ENCODE peak calls at places on chromosomes 6 and 20, in eight cellular contexts. P is adrenal gland, T is heart left ventricle, X is A549, R is spleen, L is stomach, O is GM12878, Q is esophagus squamous epithelium. A is an unnamed sample.

GRCh38 chr6:22444335-22444734 is 125.0 kb upstream of the HDGFL1 start:
- DNase-seq in P (no peak), T (no peak), X (no peak), R (no peak), L (no peak), O (no peak), Q (no peak), A (no peak)

GRCh38 chr6:16493802-16494201 is 255.4 kb downstream of the GMPR start:
- DNase-seq in P (no peak), T (no peak), X (no peak), R (no peak), L (no peak), O (no peak), Q (no peak), A (no peak)

GRCh38 chr6:52531396-52531795 is 45.5 kb downstream of the TRAM2 start:
- DNase-seq in P (no peak), T (no peak), X (no peak), R (no peak), L (no peak), O (no peak), Q (no peak), A (no peak)

GRCh38 chr6:145368075-145368474 is 367.2 kb downstream of the EPM2A start:
- DNase-seq in P (no peak), T (no peak), X (no peak), R (no peak), L (no peak), O (no peak), Q (no peak), A (no peak)

GRCh38 chr6:139982652-139983051 is 608.2 kb upstream of the CITED2 start:
- DNase-seq in P (no peak), T (no peak), X (no peak), R (no peak), L (no peak), O (no peak), Q (no peak), A (no peak)

GRCh38 chr6:74631558-74631957 is 574.3 kb downstream of the COL12A1 start:
- DNase-seq in P (no peak), T (no peak), X (peak), R (no peak), L (no peak), O (no peak), Q (no peak), A (peak)

GRCh38 chr6:3517350-3517749 is 60.5 kb upstream of the SLC22A23 start:
- DNase-seq in P (no peak), T (no peak), X (peak), R (no peak), L (no peak), O (no peak), Q (no peak), A (no peak)

GRCh38 chr6:149200282-149200936 is 117.1 kb upstream of the TAB2 start:
- DNase-seq in P (peak), T (no peak), X (no peak), R (no peak), L (no peak), O (no peak), Q (no peak), A (no peak)

GRCh38 chr20:63005240-63005861 is 1.4 kb downstream of the BHLHE23 start:
- DNase-seq in P (no peak), T (no peak), X (no peak), R (no peak), L (no peak), O (no peak), Q (no peak), A (no peak)

GRCh38 chr20:48329676-48330644 is 497.8 kb downstream of the PREX1 start:
- DNase-seq in P (no peak), T (no peak), X (peak), R (no peak), L (no peak), O (no peak), Q (no peak), A (no peak)

GRCh38 chr6:46357591-46357990 is 133.7 kb downstream of the RCAN2 start:
- DNase-seq in P (no peak), T (no peak), X (no peak), R (no peak), L (no peak), O (no peak), Q (no peak), A (no peak)

GRCh38 chr20:54515788-54516324 is 40.5 kb downstream of the DOK5 start:
- DNase-seq in P (no peak), T (no peak), X (no peak), R (no peak), L (no peak), O (no peak), Q (no peak), A (no peak)

GRCh38 chr6:49607391-49607982 is 29.2 kb downstream of the RHAG start:
- DNase-seq in P (no peak), T (no peak), X (no peak), R (no peak), L (no peak), O (no peak), Q (no peak), A (no peak)

GRCh38 chr6:148835920-148836441 is 89.2 kb downstream of the UST start:
- DNase-seq in P (no peak), T (no peak), X (no peak), R (no peak), L (no peak), O (no peak), Q (no peak), A (no peak)

GRCh38 chr20:41149679-41150131 is 12.4 kb downstream of the PLCG1 start:
- DNase-seq in P (peak), T (no peak), X (peak), R (no peak), L (no peak), O (no peak), Q (no peak), A (peak)

GRCh38 chr6:117605169-117605826 is 3.0 kb upstream of the GOPC start:
- DNase-seq in P (peak), T (peak), X (peak), R (no peak), L (peak), O (peak), Q (no peak), A (peak)

GRCh38 chr6:137928286-137928685 is 61.2 kb downstream of the TNFAIP3 start:
- DNase-seq in P (no peak), T (peak), X (no peak), R (peak), L (no peak), O (no peak), Q (no peak), A (no peak)

GRCh38 chr6:137926985-137927384 is 59.9 kb downstream of the TNFAIP3 start:
- DNase-seq in P (no peak), T (no peak), X (no peak), R (no peak), L (no peak), O (no peak), Q (no peak), A (no peak)

GRCh38 chr6:137925299-137925698 is 58.2 kb downstream of the TNFAIP3 start:
- DNase-seq in P (no peak), T (no peak), X (no peak), R (no peak), L (no peak), O (no peak), Q (no peak), A (no peak)

GRCh38 chr6:137926207-137926731 is 59.2 kb downstream of the TNFAIP3 start:
- DNase-seq in P (no peak), T (no peak), X (no peak), R (no peak), L (no peak), O (no peak), Q (no peak), A (no peak)

DNA sequence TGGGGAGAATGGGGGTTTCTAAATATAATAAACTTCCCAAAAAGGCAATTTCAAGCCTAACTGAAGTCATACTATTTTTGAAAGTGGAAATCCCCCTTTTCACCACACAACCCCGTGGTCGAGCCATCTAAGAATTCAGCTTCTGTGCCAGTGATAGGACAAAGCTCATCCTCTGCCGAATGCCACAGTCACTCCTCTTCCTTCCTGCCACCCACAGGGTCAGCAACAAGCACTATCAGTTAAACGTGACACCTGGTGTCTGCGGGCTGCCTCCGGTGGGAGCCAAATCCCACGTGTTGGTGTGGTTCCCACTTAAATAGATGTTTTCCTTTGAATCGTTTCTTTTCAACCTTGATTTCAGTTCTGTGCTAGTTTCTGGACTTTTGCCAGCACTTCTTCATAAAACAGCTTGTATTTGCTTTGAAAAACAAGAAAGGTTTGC is 60.7 kb downstream of the TNFAIP3 start:
- DNase-seq in P (no peak), T (no peak), X (no peak), R (peak), L (no peak), O (peak), Q (no peak), A (no peak)
- TF ChIP-seq POLR2A in P (no peak), T (no peak), X (no peak), R (no peak), L (no peak), O (peak), Q (no peak), A (no peak)

GRCh38 chr6:11270030-11271027 is 37.9 kb upstream of the NEDD9 start:
- DNase-seq in P (peak), T (no peak), X (peak), R (no peak), L (no peak), O (no peak), Q (no peak), A (no peak)
- TF ChIP-seq POLR2A in P (no peak), T (no peak), X (no peak), R (no peak), L (no peak), O (no peak), Q (no peak), A (no peak)

GRCh38 chr20:36542019-36542488 is 735 bp downstream of the MYL9 start:
- DNase-seq in P (peak), T (peak), X (peak), R (peak), L (no peak), O (no peak), Q (no peak), A (no peak)
- TF ChIP-seq POLR2A in P (no peak), T (no peak), X (no peak), R (no peak), L (no peak), O (no peak), Q (no peak), A (no peak)

GRCh38 chr20:10673831-10674683 is at the start of gene JAG1:
- DNase-seq in P (peak), T (peak), X (peak), R (peak), L (peak), O (peak), Q (peak), A (peak)
- TF ChIP-seq POLR2A in P (peak), T (peak), X (peak), R (no peak), L (peak), O (peak), Q (peak), A (peak)

DNA sequence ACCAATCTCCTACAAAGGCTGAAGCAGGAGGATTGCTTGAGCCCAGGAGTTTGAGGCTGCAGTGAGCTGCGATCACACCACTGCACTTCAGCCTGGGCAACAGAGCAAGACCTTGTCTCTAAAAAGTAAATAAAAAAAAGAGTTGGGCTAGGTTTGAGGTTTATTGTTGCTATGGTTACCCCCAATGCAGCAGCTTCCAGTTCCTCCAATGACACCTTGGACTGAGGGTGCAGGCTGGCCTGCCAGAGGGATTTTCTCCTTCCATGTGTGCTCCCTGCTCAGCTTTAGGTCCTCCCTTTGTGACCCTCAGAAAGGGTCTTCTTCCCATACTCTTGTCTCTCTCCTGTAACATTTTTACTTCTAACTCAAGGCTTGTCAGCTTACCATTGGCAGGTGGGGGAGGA is 10.6 kb upstream of the TBC1D20 start:
- DNase-seq in P (no peak), T (no peak), X (no peak), R (no peak), L (no peak), O (no peak), Q (no peak), A (no peak)
- TF ChIP-seq POLR2A in P (no peak), T (no peak), X (no peak), R (no peak), L (no peak), O (no peak), Q (no peak), A (no peak)

GRCh38 chr20:45361794-45362193 is 1.2 kb upstream of the SYS1 start:
- DNase-seq in P (peak), T (no peak), X (no peak), R (no peak), L (no peak), O (no peak), Q (no peak), A (no peak)

GRCh38 chr20:45365444-45365970 is 2.6 kb downstream of the SYS1 start:
- DNase-seq in P (peak), T (no peak), X (no peak), R (no peak), L (no peak), O (no peak), Q (no peak), A (no peak)

GRCh38 chr20:45363611-45364492 is 896 bp downstream of the SYS1 start:
- DNase-seq in P (peak), T (no peak), X (no peak), R (no peak), L (no peak), O (no peak), Q (no peak), A (no peak)

GRCh38 chr20:45366192-45366591 is 3.2 kb downstream of the SYS1 start:
- DNase-seq in P (no peak), T (no peak), X (no peak), R (no peak), L (no peak), O (no peak), Q (no peak), A (no peak)

DNA sequence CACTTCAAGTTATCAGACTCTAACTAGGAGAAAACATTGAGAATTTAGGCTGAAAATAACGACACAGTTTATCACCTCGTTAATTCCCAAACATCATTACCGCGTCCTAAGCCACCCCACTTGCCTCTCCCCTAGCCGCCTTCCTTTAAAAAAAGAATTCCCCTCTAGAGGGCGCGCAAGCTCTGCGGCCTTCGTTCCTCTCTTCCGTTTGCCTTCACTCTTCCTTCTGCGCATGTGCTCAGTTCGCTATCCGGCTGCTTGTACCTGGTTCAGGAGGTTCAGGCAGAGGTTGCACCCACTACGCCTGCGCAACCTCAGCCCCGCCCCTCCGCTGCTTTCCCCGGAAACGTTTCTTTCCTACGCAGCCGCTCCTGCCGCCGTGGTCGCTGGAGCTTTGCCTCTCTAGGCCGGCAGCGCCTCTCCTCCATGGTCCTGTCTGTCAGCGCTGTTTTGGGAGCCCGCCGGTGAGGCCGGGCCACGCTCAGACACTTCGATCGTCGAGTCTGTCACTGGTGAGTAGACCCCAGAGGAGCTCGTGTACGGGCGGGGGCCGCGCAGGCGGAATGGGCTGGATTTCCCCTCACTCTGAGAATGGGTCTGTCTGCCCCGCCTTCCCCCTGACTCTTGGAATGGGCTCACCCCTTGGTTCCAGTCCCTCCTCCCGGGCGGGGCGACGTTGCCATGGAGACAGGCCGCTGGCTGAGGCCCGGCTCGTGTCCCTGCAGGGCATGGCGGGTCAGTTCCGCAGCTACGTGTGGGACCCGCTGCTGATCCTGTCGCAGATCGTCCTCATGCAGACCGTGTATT is at the start of gene SYS1:
- DNase-seq in P (peak), T (peak), X (peak), R (peak), L (peak), O (peak), Q (peak), A (peak)
- TF ChIP-seq POLR2A in P (peak), T (peak), X (peak), R (peak), L (peak), O (peak), Q (peak), A (peak)

GRCh38 chr6:41733707-41734665 is 1.4 kb downstream of the TFEB start:
- DNase-seq in P (peak), T (peak), X (peak), R (peak), L (peak), O (peak), Q (no peak), A (peak)

GRCh38 chr6:41734666-41735426 is 562 bp downstream of the TFEB start:
- DNase-seq in P (peak), T (peak), X (peak), R (peak), L (peak), O (no peak), Q (peak), A (peak)

GRCh38 chr6:41736800-41737555 is 1.6 kb upstream of the TFEB start:
- DNase-seq in P (no peak), T (no peak), X (no peak), R (peak), L (peak), O (no peak), Q (no peak), A (no peak)

GRCh38 chr6:41736207-41736710 is 851 bp upstream of the TFEB start:
- DNase-seq in P (no peak), T (no peak), X (no peak), R (peak), L (peak), O (no peak), Q (no peak), A (no peak)

GRCh38 chr6:41735427-41736206 is at the start of gene TFEB:
- DNase-seq in P (peak), T (peak), X (peak), R (peak), L (peak), O (no peak), Q (peak), A (peak)
- TF ChIP-seq POLR2A in P (peak), T (peak), X (no peak), R (no peak), L (peak), O (no peak), Q (peak), A (no peak)

GRCh38 chr6:36242161-36242560 is 27.7 kb upstream of the PNPLA1 start:
- DNase-seq in P (no peak), T (no peak), X (no peak), R (no peak), L (no peak), O (no peak), Q (no peak), A (no peak)

GRCh38 chr6:36246511-36247268 is 23.2 kb upstream of the PNPLA1 start:
- DNase-seq in P (no peak), T (no peak), X (no peak), R (no peak), L (no peak), O (no peak), Q (no peak), A (no peak)

GRCh38 chr6:36243562-36244212 is 26.2 kb upstream of the PNPLA1 start:
- DNase-seq in P (no peak), T (no peak), X (no peak), R (no peak), L (no peak), O (no peak), Q (no peak), A (no peak)

GRCh38 chr6:36245572-36246031 is 24.3 kb upstream of the PNPLA1 start:
- DNase-seq in P (no peak), T (no peak), X (no peak), R (no peak), L (peak), O (no peak), Q (no peak), A (peak)

DNA sequence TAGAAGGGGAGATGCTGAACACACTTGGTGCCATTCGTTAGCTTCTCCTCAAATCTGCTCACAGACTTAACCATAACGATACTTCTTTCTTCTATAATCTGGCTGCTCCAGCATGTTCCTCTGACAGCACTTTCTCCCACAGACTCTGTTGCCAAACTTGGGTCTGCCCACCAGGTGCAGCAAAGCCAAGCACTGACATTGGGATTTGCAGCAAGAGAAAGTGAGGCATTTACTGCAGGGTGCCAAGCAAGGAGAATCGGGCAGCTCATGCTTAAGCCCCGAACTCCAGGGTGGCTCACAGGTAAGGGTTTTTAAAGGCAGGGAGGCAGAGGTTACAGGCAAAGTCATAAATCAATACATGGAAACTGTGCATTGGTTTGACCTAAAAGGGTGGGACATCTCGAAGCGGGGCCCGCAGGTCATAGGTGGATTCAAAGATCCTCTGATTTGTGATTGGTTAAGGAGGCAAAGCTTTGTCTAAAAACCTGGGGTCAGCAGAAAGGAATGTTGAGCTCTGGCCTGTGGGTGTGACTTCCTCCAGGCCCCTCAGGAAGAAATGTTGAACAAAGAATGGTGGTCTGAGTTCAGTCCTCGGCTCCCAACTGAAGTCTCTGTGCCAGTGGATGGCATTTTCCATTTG is 25.1 kb upstream of the PNPLA1 start:
- DNase-seq in P (no peak), T (no peak), X (no peak), R (no peak), L (no peak), O (no peak), Q (no peak), A (no peak)
- TF ChIP-seq POLR2A in P (no peak), T (no peak), X (no peak), R (no peak), L (no peak), O (no peak), Q (no peak), A (no peak)

DNA sequence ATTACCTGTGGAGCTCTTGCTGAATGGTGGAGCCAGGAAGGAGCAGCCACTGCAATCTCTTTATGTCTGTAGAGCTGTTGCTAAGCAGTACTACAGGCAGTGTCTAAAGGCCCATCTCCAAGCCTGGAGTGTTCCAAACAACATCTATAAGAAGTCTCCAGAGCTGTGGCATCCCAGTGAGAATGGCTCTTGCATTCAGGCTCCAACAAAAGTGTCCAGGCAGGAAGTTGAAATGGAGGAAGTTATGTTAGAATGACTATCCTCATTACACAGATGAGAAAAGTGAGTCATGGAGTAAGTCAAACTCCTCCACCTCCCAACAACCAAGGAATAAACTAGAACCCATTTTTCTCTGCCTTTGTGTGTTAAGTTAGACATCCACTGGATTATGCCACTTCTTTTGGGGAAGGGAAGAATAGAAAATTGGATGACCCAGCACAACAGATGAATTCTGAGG is 288.5 kb upstream of the STXBP5 start:
- DNase-seq in P (no peak), T (no peak), X (peak), R (no peak), L (no peak), O (no peak), Q (no peak), A (peak)
- TF ChIP-seq POLR2A in P (no peak), T (no peak), X (no peak), R (no peak), L (no peak), O (no peak), Q (no peak), A (no peak)

GRCh38 chr6:29964904-29965872 is 22.9 kb downstream of the HLA-A start:
- DNase-seq in P (peak), T (peak), X (peak), R (peak), L (peak), O (peak), Q (peak), A (peak)
- TF ChIP-seq POLR2A in P (peak), T (no peak), X (peak), R (no peak), L (peak), O (peak), Q (peak), A (peak)

A was measured in erythroblast.